ENCODE peak calls at places on chromosomes 1 and 21, in nine cellular contexts. One of them, this sample, is unnamed.

GRCh38 chr1:11752359-11753208 is 9.4 kb upstream of the C1orf167 start:
- DNase-seq in osteocyte: no peak
- DNase-seq in H4: no peak
- DNase-seq in HL-60: no peak
- DNase-seq in HS-5: no peak
- DNase-seq in fibroblast of mammary gland: no peak
- DNase-seq in NCI-H1436: no peak
- DNase-seq in AG20443: no peak
- DNase-seq in GM13977: no peak
- DNase-seq in this sample: no peak

GRCh38 chr1:172959578-172959977 is 91.2 kb downstream of the TNFSF18 start:
- DNase-seq in GM13977: no peak
- DNase-seq in fibroblast of mammary gland: no peak
- DNase-seq in AG20443: no peak
- DNase-seq in HS-5: no peak
- DNase-seq in HL-60: no peak
- DNase-seq in H4: no peak
- DNase-seq in NCI-H1436: no peak
- DNase-seq in osteocyte: no peak
- DNase-seq in this sample: no peak

GRCh38 chr1:109531826-109532364 is 7.8 kb upstream of the GPR61 start:
- DNase-seq in AG20443: no peak
- DNase-seq in GM13977: no peak
- DNase-seq in H4: no peak
- DNase-seq in HS-5: no peak
- DNase-seq in NCI-H1436: no peak
- DNase-seq in HL-60: no peak
- DNase-seq in fibroblast of mammary gland: peak
- DNase-seq in osteocyte: no peak
- DNase-seq in this sample: peak

GRCh38 chr1:55904541-55904940 is 674.8 kb downstream of the PLPP3 start:
- DNase-seq in GM13977: no peak
- DNase-seq in HL-60: no peak
- DNase-seq in H4: no peak
- DNase-seq in osteocyte: no peak
- DNase-seq in fibroblast of mammary gland: no peak
- DNase-seq in NCI-H1436: no peak
- DNase-seq in HS-5: no peak
- DNase-seq in AG20443: no peak
- DNase-seq in this sample: no peak

GRCh38 chr1:42206164-42206563 is 41.6 kb upstream of the GUCA2A start:
- DNase-seq in osteocyte: no peak
- DNase-seq in HS-5: no peak
- DNase-seq in GM13977: no peak
- DNase-seq in HL-60: no peak
- DNase-seq in AG20443: no peak
- DNase-seq in NCI-H1436: no peak
- DNase-seq in fibroblast of mammary gland: no peak
- DNase-seq in H4: no peak
- DNase-seq in this sample: no peak

GRCh38 chr1:46171872-46172271 is 3.0 kb upstream of the TSPAN1 start:
- DNase-seq in fibroblast of mammary gland: no peak
- DNase-seq in HL-60: no peak
- DNase-seq in AG20443: no peak
- DNase-seq in HS-5: no peak
- DNase-seq in NCI-H1436: no peak
- DNase-seq in osteocyte: no peak
- DNase-seq in GM13977: no peak
- DNase-seq in H4: no peak
- DNase-seq in this sample: peak

GRCh38 chr1:22031214-22031962 is 21.1 kb upstream of the CDC42 start:
- DNase-seq in GM13977: no peak
- DNase-seq in AG20443: no peak
- DNase-seq in H4: no peak
- DNase-seq in fibroblast of mammary gland: no peak
- DNase-seq in HL-60: no peak
- DNase-seq in HS-5: no peak
- DNase-seq in osteocyte: no peak
- DNase-seq in NCI-H1436: no peak
- DNase-seq in this sample: no peak

GRCh38 chr1:35876988-35877387 is 6.0 kb upstream of the AGO1 start:
- DNase-seq in GM13977: no peak
- DNase-seq in HS-5: no peak
- DNase-seq in osteocyte: no peak
- DNase-seq in NCI-H1436: no peak
- DNase-seq in AG20443: peak
- DNase-seq in HL-60: no peak
- DNase-seq in H4: no peak
- DNase-seq in fibroblast of mammary gland: peak
- DNase-seq in this sample: no peak

GRCh38 chr1:6077506-6077905 is 31.8 kb downstream of the KCNAB2 start:
- DNase-seq in NCI-H1436: no peak
- DNase-seq in AG20443: no peak
- DNase-seq in fibroblast of mammary gland: no peak
- DNase-seq in osteocyte: no peak
- DNase-seq in GM13977: no peak
- DNase-seq in HL-60: no peak
- DNase-seq in HS-5: no peak
- DNase-seq in H4: no peak
- DNase-seq in this sample: no peak

GRCh38 chr1:92951141-92951582 is 10.1 kb downstream of the DIPK1A start:
- DNase-seq in fibroblast of mammary gland: peak
- DNase-seq in GM13977: no peak
- DNase-seq in NCI-H1436: no peak
- DNase-seq in HL-60: no peak
- DNase-seq in osteocyte: no peak
- DNase-seq in AG20443: peak
- DNase-seq in HS-5: peak
- DNase-seq in H4: peak
- DNase-seq in this sample: no peak

GRCh38 chr1:20199840-20200239 is 13.5 kb upstream of the PLA2G2C start:
- DNase-seq in NCI-H1436: no peak
- DNase-seq in GM13977: no peak
- DNase-seq in H4: no peak
- DNase-seq in osteocyte: no peak
- DNase-seq in fibroblast of mammary gland: no peak
- DNase-seq in HL-60: no peak
- DNase-seq in AG20443: no peak
- DNase-seq in HS-5: no peak
- DNase-seq in this sample: no peak

GRCh38 chr1:39701092-39701460 is 9.8 kb upstream of the HPCAL4 start:
- DNase-seq in AG20443: no peak
- DNase-seq in GM13977: no peak
- DNase-seq in osteocyte: peak
- DNase-seq in HL-60: no peak
- DNase-seq in H4: no peak
- DNase-seq in NCI-H1436: no peak
- DNase-seq in HS-5: no peak
- DNase-seq in fibroblast of mammary gland: peak
- DNase-seq in this sample: peak

GRCh38 chr21:42350899-42351543 is at the start of gene TFF2:
- DNase-seq in H4: no peak
- DNase-seq in HS-5: no peak
- DNase-seq in HL-60: no peak
- DNase-seq in NCI-H1436: no peak
- DNase-seq in osteocyte: peak
- DNase-seq in AG20443: no peak
- DNase-seq in GM13977: no peak
- DNase-seq in fibroblast of mammary gland: no peak
- DNase-seq in this sample: no peak

GRCh38 chr1:113035086-113035485 is 37.9 kb upstream of the LRIG2 start:
- DNase-seq in fibroblast of mammary gland: peak
- DNase-seq in AG20443: no peak
- DNase-seq in NCI-H1436: no peak
- DNase-seq in H4: no peak
- DNase-seq in HL-60: no peak
- DNase-seq in GM13977: no peak
- DNase-seq in HS-5: no peak
- DNase-seq in osteocyte: no peak
- DNase-seq in this sample: no peak